ENCODE peak calls at places on chromosome 3, in eight cellular contexts. One of them, this sample, is unnamed.

GRCh38 chr3:86990734-86991481 is at the start of gene VGLL3:
- DNase-seq in WTC11: peak
- DNase-seq in GM13977: peak
- DNase-seq in pancreas: peak
- DNase-seq in upper lobe of left lung: peak
- DNase-seq in left lung: peak
- DNase-seq in cardiac fibroblast: peak
- DNase-seq in H9: peak
- DNase-seq in this sample: peak

GRCh38 chr3:5347486-5347885 is 160.0 kb downstream of the EDEM1 start:
- DNase-seq in WTC11: no peak
- DNase-seq in pancreas: no peak
- DNase-seq in upper lobe of left lung: no peak
- DNase-seq in cardiac fibroblast: no peak
- DNase-seq in GM13977: no peak
- DNase-seq in left lung: no peak
- DNase-seq in H9: no peak
- DNase-seq in this sample: no peak

GRCh38 chr3:8524249-8524648 is 22.6 kb downstream of the LMCD1 start:
- DNase-seq in WTC11: no peak
- DNase-seq in cardiac fibroblast: no peak
- DNase-seq in H9: no peak
- DNase-seq in upper lobe of left lung: no peak
- DNase-seq in GM13977: no peak
- DNase-seq in pancreas: no peak
- DNase-seq in left lung: no peak
- DNase-seq in this sample: no peak

GRCh38 chr3:172646439-172647015 is 64.3 kb downstream of the NCEH1 start:
- DNase-seq in left lung: no peak
- DNase-seq in pancreas: no peak
- DNase-seq in cardiac fibroblast: peak
- DNase-seq in upper lobe of left lung: no peak
- DNase-seq in H9: no peak
- DNase-seq in WTC11: no peak
- DNase-seq in GM13977: no peak
- DNase-seq in this sample: no peak

GRCh38 chr3:59796486-59796885 is 746.7 kb upstream of the CFAP20DC start:
- DNase-seq in cardiac fibroblast: no peak
- DNase-seq in H9: no peak
- DNase-seq in WTC11: no peak
- DNase-seq in upper lobe of left lung: no peak
- DNase-seq in pancreas: no peak
- DNase-seq in left lung: no peak
- DNase-seq in GM13977: no peak
- DNase-seq in this sample: no peak

GRCh38 chr3:23580337-23580736 is 225.4 kb upstream of the UBE2E1 start:
- DNase-seq in WTC11: no peak
- DNase-seq in GM13977: no peak
- DNase-seq in left lung: no peak
- DNase-seq in H9: no peak
- DNase-seq in cardiac fibroblast: peak
- DNase-seq in upper lobe of left lung: no peak
- DNase-seq in pancreas: no peak
- DNase-seq in this sample: no peak

GRCh38 chr3:170418422-170419300 is at the start of gene CLDN11:
- DNase-seq in left lung: peak
- DNase-seq in WTC11: peak
- DNase-seq in cardiac fibroblast: peak
- DNase-seq in GM13977: peak
- DNase-seq in pancreas: peak
- DNase-seq in upper lobe of left lung: peak
- DNase-seq in H9: peak
- DNase-seq in this sample: no peak

GRCh38 chr3:81887448-81887847 is 126.0 kb upstream of the GBE1 start:
- DNase-seq in pancreas: no peak
- DNase-seq in upper lobe of left lung: no peak
- DNase-seq in GM13977: no peak
- DNase-seq in H9: no peak
- DNase-seq in left lung: no peak
- DNase-seq in cardiac fibroblast: no peak
- DNase-seq in WTC11: no peak
- DNase-seq in this sample: no peak

GRCh38 chr3:58068126-58068809 is 60.0 kb downstream of the FLNB start:
- DNase-seq in upper lobe of left lung: no peak
- DNase-seq in WTC11: no peak
- DNase-seq in pancreas: no peak
- DNase-seq in left lung: no peak
- DNase-seq in cardiac fibroblast: no peak
- DNase-seq in H9: no peak
- DNase-seq in GM13977: no peak
- DNase-seq in this sample: no peak

GRCh38 chr3:152497457-152497856 is 228.7 kb downstream of the MBNL1 start:
- DNase-seq in pancreas: no peak
- DNase-seq in WTC11: no peak
- DNase-seq in left lung: no peak
- DNase-seq in upper lobe of left lung: no peak
- DNase-seq in cardiac fibroblast: peak
- DNase-seq in GM13977: no peak
- DNase-seq in H9: no peak
- DNase-seq in this sample: no peak

GRCh38 chr3:47009225-47010049 is 30.0 kb downstream of the NBEAL2 start:
- DNase-seq in left lung: peak
- DNase-seq in pancreas: peak
- DNase-seq in H9: peak
- DNase-seq in WTC11: peak
- DNase-seq in upper lobe of left lung: peak
- DNase-seq in cardiac fibroblast: peak
- DNase-seq in GM13977: peak
- DNase-seq in this sample: peak

GRCh38 chr3:171088984-171089754 is 62.6 kb upstream of the SLC2A2 start:
- DNase-seq in GM13977: no peak
- DNase-seq in H9: no peak
- DNase-seq in left lung: no peak
- DNase-seq in pancreas: no peak
- DNase-seq in cardiac fibroblast: peak
- DNase-seq in upper lobe of left lung: no peak
- DNase-seq in WTC11: no peak
- DNase-seq in this sample: no peak

GRCh38 chr3:52246728-52247454 is 1.3 kb downstream of the PPM1M start:
- DNase-seq in left lung: peak
- DNase-seq in upper lobe of left lung: no peak
- DNase-seq in GM13977: no peak
- DNase-seq in H9: peak
- DNase-seq in WTC11: no peak
- DNase-seq in pancreas: no peak
- DNase-seq in cardiac fibroblast: no peak
- DNase-seq in this sample: no peak

GRCh38 chr3:114454592-114455251 is 160.9 kb downstream of the TIGIT start:
- DNase-seq in GM13977: no peak
- DNase-seq in upper lobe of left lung: no peak
- DNase-seq in WTC11: no peak
- DNase-seq in pancreas: no peak
- DNase-seq in cardiac fibroblast: peak
- DNase-seq in left lung: peak
- DNase-seq in H9: no peak
- DNase-seq in this sample: no peak

GRCh38 chr3:28575748-28576589 is 227.3 kb upstream of the AZI2 start:
- DNase-seq in pancreas: peak
- DNase-seq in cardiac fibroblast: peak
- DNase-seq in left lung: peak
- DNase-seq in H9: peak
- DNase-seq in WTC11: peak
- DNase-seq in upper lobe of left lung: peak
- DNase-seq in GM13977: peak
- DNase-seq in this sample: no peak

GRCh38 chr3:37986479-37987314 is 3.9 kb upstream of the VILL start:
- DNase-seq in upper lobe of left lung: no peak
- DNase-seq in WTC11: no peak
- DNase-seq in H9: no peak
- DNase-seq in cardiac fibroblast: no peak
- DNase-seq in pancreas: peak
- DNase-seq in left lung: peak
- DNase-seq in GM13977: no peak
- DNase-seq in this sample: peak

DNA sequence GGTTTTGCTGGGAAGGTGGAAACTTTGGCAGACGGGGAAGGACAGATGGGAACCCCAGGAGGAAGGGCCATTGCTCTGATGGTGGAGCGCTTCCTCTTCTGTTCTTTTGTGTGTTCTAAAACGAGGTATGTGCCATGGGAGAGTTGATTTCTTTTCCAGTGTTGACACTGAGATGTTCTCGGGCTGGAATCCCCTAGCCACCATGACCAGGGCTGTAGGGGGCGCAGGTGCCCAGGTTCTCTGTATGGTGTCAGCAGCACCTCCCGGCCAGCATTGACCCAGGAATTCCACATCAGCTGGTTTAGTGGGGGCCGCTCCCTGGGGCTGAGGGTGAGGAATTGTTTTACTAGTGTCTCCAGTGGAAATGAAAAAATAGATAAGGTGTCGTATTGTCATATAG is 34.3 kb upstream of the ACAD9 start:
- DNase-seq in WTC11: peak
- DNase-seq in GM13977: peak
- DNase-seq in H9: peak
- DNase-seq in pancreas: no peak
- DNase-seq in cardiac fibroblast: no peak
- DNase-seq in upper lobe of left lung: no peak
- DNase-seq in left lung: peak
- DNase-seq in this sample: no peak
- TF ChIP-seq CTCF in WTC11: no peak
- TF ChIP-seq CTCF in GM13977: peak
- TF ChIP-seq CTCF in H9: peak
- TF ChIP-seq CTCF in pancreas: no peak
- TF ChIP-seq CTCF in cardiac fibroblast: no peak
- TF ChIP-seq CTCF in upper lobe of left lung: no peak
- TF ChIP-seq CTCF in left lung: no peak
- TF ChIP-seq CTCF in this sample: no peak

DNA sequence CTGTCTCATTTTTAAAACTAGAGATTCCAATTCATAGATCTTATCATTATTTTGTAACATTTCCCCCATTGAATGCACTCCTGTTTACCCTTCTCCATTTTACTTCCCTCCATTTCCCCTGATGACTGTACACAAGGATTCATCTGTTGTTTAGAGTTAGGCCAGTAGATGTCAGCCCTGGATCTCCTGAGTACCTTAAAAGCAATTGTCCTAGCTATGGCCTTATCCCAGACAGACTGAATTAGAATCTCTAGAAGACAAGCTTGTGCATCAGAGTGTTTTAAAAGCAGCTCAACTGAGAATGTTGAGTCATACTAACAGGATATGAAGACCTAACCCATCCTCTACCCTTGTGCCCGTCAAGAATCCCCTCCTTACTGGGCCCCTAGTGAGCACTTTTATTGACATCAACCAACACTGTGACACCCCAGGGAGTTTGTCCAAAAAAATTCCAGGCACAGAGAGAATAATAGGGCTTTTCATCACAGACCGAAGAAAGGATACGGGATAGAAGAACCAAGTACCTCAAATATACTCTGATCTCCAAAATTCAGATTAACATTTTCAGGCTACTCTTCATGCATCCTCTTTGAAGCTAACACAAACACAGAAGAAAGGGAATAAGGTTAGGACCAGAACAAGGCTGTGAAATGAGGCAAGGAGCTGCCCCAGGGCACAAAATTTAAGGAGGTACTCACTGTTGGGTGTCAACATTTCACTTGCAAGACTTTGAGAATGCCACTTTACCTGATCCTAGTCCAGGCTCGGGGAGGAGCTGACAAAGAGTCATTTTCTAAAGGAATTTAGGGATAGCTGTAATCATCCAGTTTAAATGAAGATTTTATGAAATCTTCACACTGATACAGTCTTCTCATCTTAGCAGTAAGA is 17.1 kb downstream of the ZBED2 start:
- DNase-seq in H9: no peak
- DNase-seq in cardiac fibroblast: peak
- DNase-seq in upper lobe of left lung: no peak
- DNase-seq in left lung: no peak
- DNase-seq in pancreas: no peak
- DNase-seq in WTC11: no peak
- DNase-seq in GM13977: peak
- DNase-seq in this sample: no peak
- TF ChIP-seq CTCF in H9: peak
- TF ChIP-seq CTCF in cardiac fibroblast: peak
- TF ChIP-seq CTCF in upper lobe of left lung: no peak
- TF ChIP-seq CTCF in left lung: peak
- TF ChIP-seq CTCF in pancreas: no peak
- TF ChIP-seq CTCF in WTC11: no peak
- TF ChIP-seq CTCF in GM13977: peak
- TF ChIP-seq CTCF in this sample: no peak

GRCh38 chr3:128133273-128133883 is 9.8 kb upstream of the RUVBL1 start:
- DNase-seq in WTC11: peak
- DNase-seq in H9: peak
- DNase-seq in upper lobe of left lung: no peak
- DNase-seq in GM13977: no peak
- DNase-seq in left lung: no peak
- DNase-seq in cardiac fibroblast: peak
- DNase-seq in pancreas: no peak
- DNase-seq in this sample: peak
- TF ChIP-seq CTCF in WTC11: peak
- TF ChIP-seq CTCF in H9: peak
- TF ChIP-seq CTCF in upper lobe of left lung: peak
- TF ChIP-seq CTCF in GM13977: peak
- TF ChIP-seq CTCF in left lung: peak
- TF ChIP-seq CTCF in cardiac fibroblast: peak
- TF ChIP-seq CTCF in pancreas: no peak
- TF ChIP-seq CTCF in this sample: peak

DNA sequence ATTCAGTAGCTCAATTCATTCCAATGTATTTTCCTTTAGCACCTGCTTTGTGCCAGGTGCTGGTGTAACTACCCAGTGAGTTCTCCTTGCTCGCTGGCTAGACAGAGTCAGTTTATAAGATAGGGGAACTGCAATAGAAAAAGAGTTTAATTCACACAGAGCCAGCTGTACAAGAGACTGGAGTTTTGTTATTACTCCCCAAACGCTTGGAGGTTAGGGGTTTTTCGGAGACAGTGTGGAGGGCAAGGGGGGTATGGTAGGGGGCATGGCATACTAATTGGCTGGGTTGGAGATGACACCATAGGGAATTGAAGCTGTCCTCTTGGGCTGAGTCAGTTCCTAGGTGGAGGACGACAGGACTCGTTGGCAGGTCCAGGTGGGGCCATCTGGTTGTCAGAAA is 5.4 kb upstream of the CFAP91 start:
- DNase-seq in WTC11: no peak
- DNase-seq in cardiac fibroblast: no peak
- DNase-seq in pancreas: no peak
- DNase-seq in upper lobe of left lung: no peak
- DNase-seq in GM13977: no peak
- DNase-seq in left lung: no peak
- DNase-seq in H9: no peak
- DNase-seq in this sample: no peak
- TF ChIP-seq CTCF in WTC11: no peak
- TF ChIP-seq CTCF in cardiac fibroblast: no peak
- TF ChIP-seq CTCF in pancreas: no peak
- TF ChIP-seq CTCF in upper lobe of left lung: no peak
- TF ChIP-seq CTCF in GM13977: no peak
- TF ChIP-seq CTCF in left lung: no peak
- TF ChIP-seq CTCF in H9: no peak
- TF ChIP-seq CTCF in this sample: no peak